ENCODE peak calls at places on chromosomes 6 and 20, in six cellular contexts. P is CD8-positive, alpha-beta T cell; U is AG04449; E is cardiac fibroblast; H is heart left ventricle; K is RWPE1. M is an unnamed sample.

GRCh38 chr6:85684809-85685171 is 42.1 kb upstream of the SYNCRIP start:
- DNase-seq in P (no peak), U (no peak), E (no peak), H (no peak), K (no peak), M (no peak)

GRCh38 chr20:11924923-11925322 is 7.2 kb downstream of the BTBD3 start:
- DNase-seq in P (no peak), U (no peak), E (no peak), H (no peak), K (no peak), M (no peak)

GRCh38 chr6:33490621-33491020 is 36.2 kb downstream of the ZBTB9 start:
- DNase-seq in P (no peak), U (no peak), E (no peak), H (peak), K (no peak), M (no peak)

GRCh38 chr20:32922466-32922865 is 63.7 kb downstream of the EFCAB8 start:
- DNase-seq in P (no peak), U (no peak), E (no peak), H (no peak), K (no peak), M (no peak)

GRCh38 chr6:153947817-153948447 is 91.1 kb upstream of the OPRM1 start:
- DNase-seq in P (no peak), U (no peak), E (peak), H (peak), K (peak), M (no peak)

GRCh38 chr6:2404211-2404929 is 159.0 kb upstream of the GMDS start:
- DNase-seq in P (no peak), U (no peak), E (no peak), H (no peak), K (no peak), M (no peak)

GRCh38 chr6:118306640-118307238 is 241.4 kb upstream of the PLN start:
- DNase-seq in P (no peak), U (no peak), E (no peak), H (no peak), K (no peak), M (no peak)

GRCh38 chr6:1894954-1895353 is 285.2 kb downstream of the FOXC1 start:
- DNase-seq in P (no peak), U (no peak), E (no peak), H (no peak), K (peak), M (no peak)

GRCh38 chr6:146700078-146700686 is 101.4 kb downstream of the ADGB start:
- DNase-seq in P (peak), U (peak), E (peak), H (peak), K (peak), M (peak)

GRCh38 chr6:148565931-148566663 is 180.7 kb upstream of the UST start:
- DNase-seq in P (no peak), U (peak), E (peak), H (no peak), K (peak), M (peak)

GRCh38 chr20:20780127-20780822 is 67.8 kb upstream of the RALGAPA2 start:
- DNase-seq in P (no peak), U (no peak), E (peak), H (no peak), K (peak), M (no peak)

GRCh38 chr6:164928366-164929154 is 380.8 kb downstream of the C6orf118 start:
- DNase-seq in P (no peak), U (no peak), E (no peak), H (no peak), K (no peak), M (no peak)

GRCh38 chr20:24633026-24633425 is 163.6 kb downstream of the SYNDIG1 start:
- DNase-seq in P (no peak), U (no peak), E (no peak), H (no peak), K (peak), M (no peak)

GRCh38 chr6:87045521-87046075 is 49.3 kb downstream of the CGA start:
- DNase-seq in P (no peak), U (no peak), E (no peak), H (no peak), K (no peak), M (no peak)

GRCh38 chr6:16760536-16761468 is at the start of gene ATXN1:
- DNase-seq in P (peak), U (no peak), E (peak), H (peak), K (peak), M (no peak)

GRCh38 chr6:159169557-159170332 is 545 bp downstream of the FNDC1 start:
- DNase-seq in P (no peak), U (no peak), E (peak), H (peak), K (no peak), M (no peak)

GRCh38 chr6:34771727-34772126 is 14.4 kb downstream of the SNRPC start:
- DNase-seq in P (no peak), U (peak), E (peak), H (no peak), K (no peak), M (peak)

GRCh38 chr6:112065426-112065986 is 11.6 kb downstream of the CCN6 start:
- DNase-seq in P (no peak), U (no peak), E (no peak), H (no peak), K (no peak), M (no peak)

GRCh38 chr20:32893878-32894483 is 35.3 kb downstream of the EFCAB8 start:
- DNase-seq in P (no peak), U (no peak), E (peak), H (no peak), K (no peak), M (no peak)

GRCh38 chr20:37651932-37652331 is 41.9 kb upstream of the CTNNBL1 start:
- DNase-seq in P (no peak), U (no peak), E (peak), H (peak), K (peak), M (no peak)

GRCh38 chr6:127924440-127924839 is 23.6 kb upstream of the THEMIS start:
- DNase-seq in P (no peak), U (no peak), E (no peak), H (no peak), K (peak), M (no peak)

GRCh38 chr6:15911753-15912504 is 217.0 kb upstream of the MYLIP start:
- DNase-seq in P (no peak), U (no peak), E (no peak), H (no peak), K (no peak), M (no peak)

GRCh38 chr6:96116674-96117073 is 100.9 kb downstream of the FUT9 start:
- DNase-seq in P (no peak), U (no peak), E (no peak), H (no peak), K (no peak), M (no peak)

GRCh38 chr20:49230575-49231211 is 11.5 kb downstream of the DDX27 start:
- DNase-seq in P (no peak), U (no peak), E (peak), H (peak), K (no peak), M (no peak)

GRCh38 chr20:50561379-50562078 is 51.3 kb downstream of the PTPN1 start:
- DNase-seq in P (no peak), U (peak), E (peak), H (no peak), K (peak), M (peak)

GRCh38 chr6:42923656-42924055 is 5.6 kb upstream of the CNPY3 start:
- DNase-seq in P (no peak), U (no peak), E (peak), H (no peak), K (no peak), M (no peak)

GRCh38 chr6:37033255-37033654 is 27.8 kb downstream of the FGD2 start:
- DNase-seq in P (no peak), U (no peak), E (no peak), H (no peak), K (no peak), M (no peak)
- TF ChIP-seq CTCF in P (no peak), U (no peak), E (no peak), H (no peak), K (no peak), M (no peak)

DNA sequence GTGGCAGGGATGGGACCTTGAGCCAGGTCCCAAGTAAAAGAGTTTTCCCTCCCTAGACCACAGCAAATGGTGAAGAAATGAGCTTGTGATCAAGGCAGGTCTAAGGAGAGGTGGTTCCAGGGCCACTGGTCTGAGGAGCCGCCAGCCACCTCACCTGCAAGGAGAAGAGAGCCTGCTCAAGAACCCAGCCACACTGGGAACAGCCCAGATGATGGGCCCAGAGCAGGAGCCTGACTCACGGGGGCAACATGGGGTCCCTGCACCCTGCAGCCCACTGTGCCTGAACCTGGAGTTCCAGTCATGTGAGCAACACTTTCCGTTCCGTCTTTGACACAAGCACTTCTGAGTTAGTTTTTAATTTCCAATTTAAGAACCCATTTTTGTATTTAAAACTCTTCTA is 204.5 kb upstream of the CDH4 start:
- DNase-seq in P (no peak), U (no peak), E (no peak), H (no peak), K (no peak), M (no peak)
- TF ChIP-seq CTCF in P (no peak), U (no peak), E (no peak), H (no peak), K (no peak), M (no peak)

GRCh38 chr20:62407221-62407992 is at the start of gene CABLES2:
- DNase-seq in P (peak), U (peak), E (peak), H (peak), K (peak), M (peak)
- TF ChIP-seq CTCF in P (no peak), U (no peak), E (no peak), H (no peak), K (peak), M (no peak)

GRCh38 chr6:140101367-140101766 is 726.9 kb upstream of the CITED2 start:
- DNase-seq in P (no peak), U (peak), E (peak), H (peak), K (no peak), M (no peak)
- TF ChIP-seq CTCF in P (no peak), U (no peak), E (no peak), H (no peak), K (no peak), M (no peak)

DNA sequence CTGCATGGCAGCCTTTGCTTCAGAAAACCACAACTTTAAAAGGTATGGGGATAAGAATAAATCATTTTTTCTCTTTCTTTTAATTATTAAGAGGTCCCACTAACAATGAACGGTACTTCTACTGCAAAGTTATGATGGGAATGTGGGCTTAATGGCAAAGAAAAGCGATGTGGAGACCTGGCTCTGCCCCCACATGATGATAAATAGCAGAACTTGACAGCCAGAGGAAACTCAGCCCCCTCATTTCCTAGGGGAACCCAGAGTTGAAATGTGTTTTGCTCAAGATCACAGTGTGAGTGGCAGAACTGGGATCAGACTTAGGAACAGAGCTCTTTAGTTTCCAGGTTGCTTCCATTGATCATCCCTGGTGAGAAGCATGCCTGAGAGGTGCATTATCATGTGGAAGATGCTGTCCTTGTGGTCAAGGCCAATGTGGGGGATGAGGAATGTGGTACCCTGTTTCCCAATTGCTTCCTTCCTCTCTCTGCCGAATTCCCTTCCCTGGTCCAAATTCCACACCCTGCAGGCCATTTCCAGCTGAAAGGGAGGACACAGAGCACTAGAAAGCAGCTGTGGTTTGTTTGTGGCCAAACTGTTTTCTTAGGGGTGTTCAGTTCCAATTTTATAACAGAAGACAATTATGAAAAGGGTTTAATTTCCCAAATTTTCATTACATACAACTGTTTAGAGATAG is 65.9 kb downstream of the BACH2 start:
- DNase-seq in P (no peak), U (no peak), E (peak), H (no peak), K (no peak), M (no peak)
- TF ChIP-seq CTCF in P (no peak), U (no peak), E (no peak), H (no peak), K (no peak), M (no peak)

GRCh38 chr20:60268502-60268901 is 310.3 kb downstream of the CDH26 start:
- DNase-seq in P (no peak), U (no peak), E (no peak), H (no peak), K (peak), M (no peak)

GRCh38 chr20:60270341-60270740 is 312.1 kb downstream of the CDH26 start:
- DNase-seq in P (no peak), U (no peak), E (no peak), H (no peak), K (no peak), M (no peak)

GRCh38 chr20:60272790-60273189 is 314.6 kb downstream of the CDH26 start:
- DNase-seq in P (no peak), U (no peak), E (no peak), H (no peak), K (no peak), M (no peak)

GRCh38 chr20:60269571-60270162 is 311.4 kb downstream of the CDH26 start:
- DNase-seq in P (no peak), U (no peak), E (no peak), H (no peak), K (no peak), M (no peak)

DNA sequence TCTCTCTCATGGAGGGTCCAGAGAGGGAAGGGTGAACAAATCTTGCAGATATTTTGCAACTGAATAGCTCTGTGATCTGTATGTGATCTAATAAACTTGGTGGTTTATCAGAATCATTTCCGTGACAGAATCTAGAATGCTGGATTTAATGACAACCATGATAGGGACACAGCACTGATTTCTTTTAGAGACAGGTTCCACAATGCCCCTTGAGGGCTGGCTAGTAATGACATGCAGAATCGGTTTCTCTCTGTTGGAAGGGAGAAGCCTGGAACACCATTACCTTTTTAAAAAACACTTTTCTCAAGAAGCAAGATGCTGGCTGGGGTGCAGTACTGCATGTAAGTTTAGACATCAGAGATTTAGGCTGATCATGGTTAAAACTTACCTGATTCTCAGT is 313.4 kb downstream of the CDH26 start:
- DNase-seq in P (no peak), U (no peak), E (no peak), H (no peak), K (peak), M (no peak)
- TF ChIP-seq CTCF in P (peak), U (peak), E (peak), H (no peak), K (peak), M (peak)

GRCh38 chr6:39841923-39842322 is 49.7 kb downstream of the DAAM2 start:
- DNase-seq in P (no peak), U (no peak), E (no peak), H (no peak), K (no peak), M (no peak)
- TF ChIP-seq CTCF in P (no peak), U (no peak), E (no peak), H (no peak), K (no peak), M (no peak)

DNA sequence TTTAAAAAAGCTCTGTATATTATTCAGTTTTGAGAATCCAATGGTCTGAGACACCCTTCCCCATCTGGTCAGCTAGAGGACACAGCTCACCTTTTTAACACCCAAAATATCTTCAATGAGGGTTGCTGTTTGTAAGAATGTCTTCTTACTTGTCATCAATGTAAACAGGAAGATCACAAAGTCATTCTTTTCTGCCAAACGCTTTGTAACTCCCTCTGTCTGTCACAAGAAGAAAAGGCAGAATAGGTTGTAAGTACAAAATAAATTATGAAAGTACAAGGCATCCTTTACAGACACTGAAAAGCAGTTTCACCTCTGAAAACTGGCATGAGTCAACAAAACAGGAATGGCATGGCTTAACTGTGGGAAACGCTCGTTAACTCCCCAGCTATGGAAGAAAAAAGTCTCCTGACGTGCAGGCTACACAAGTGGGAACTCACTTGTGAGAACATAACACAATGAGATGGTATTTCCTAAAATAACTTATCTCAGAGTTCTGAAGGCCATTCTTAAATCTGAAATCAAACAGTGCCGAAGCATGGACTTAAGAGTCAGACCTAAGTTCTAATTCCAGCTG is 42.7 kb downstream of the TRPC4AP start:
- DNase-seq in P (no peak), U (peak), E (no peak), H (no peak), K (no peak), M (no peak)
- TF ChIP-seq CTCF in P (no peak), U (no peak), E (no peak), H (no peak), K (no peak), M (no peak)

DNA sequence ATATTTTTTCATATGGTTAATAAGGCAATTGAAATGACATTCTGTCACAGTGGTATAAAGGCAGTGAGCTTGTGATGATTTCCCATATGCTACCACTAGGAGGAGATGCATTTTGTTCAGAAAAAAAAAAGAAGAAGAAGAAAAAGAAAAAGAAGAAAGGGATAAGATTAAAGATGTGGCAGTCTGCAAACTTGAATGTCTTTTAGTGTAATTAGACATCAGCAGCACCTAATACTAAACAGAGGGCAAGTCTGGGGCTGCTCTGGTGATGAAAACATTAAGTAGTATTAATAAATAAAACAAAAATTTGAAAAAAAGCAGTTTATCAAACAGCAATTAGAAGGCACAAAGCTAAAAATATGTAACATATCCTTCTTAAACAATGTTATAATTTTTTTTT is 95.4 kb upstream of the DEFB112 start:
- DNase-seq in P (no peak), U (no peak), E (no peak), H (no peak), K (no peak), M (no peak)
- TF ChIP-seq CTCF in P (no peak), U (no peak), E (peak), H (no peak), K (peak), M (peak)

GRCh38 chr6:30983439-30983838 is at the start of gene MUC21:
- DNase-seq in P (no peak), U (no peak), E (no peak), H (no peak), K (no peak), M (no peak)

GRCh38 chr6:30985490-30985889 is 2.0 kb downstream of the MUC21 start:
- DNase-seq in P (no peak), U (no peak), E (no peak), H (no peak), K (no peak), M (no peak)

GRCh38 chr6:30979076-30979475 is 4.4 kb upstream of the MUC21 start:
- DNase-seq in P (no peak), U (peak), E (no peak), H (no peak), K (no peak), M (no peak)

GRCh38 chr6:30979690-30980089 is 3.8 kb upstream of the MUC21 start:
- DNase-seq in P (no peak), U (no peak), E (no peak), H (no peak), K (no peak), M (no peak)

DNA sequence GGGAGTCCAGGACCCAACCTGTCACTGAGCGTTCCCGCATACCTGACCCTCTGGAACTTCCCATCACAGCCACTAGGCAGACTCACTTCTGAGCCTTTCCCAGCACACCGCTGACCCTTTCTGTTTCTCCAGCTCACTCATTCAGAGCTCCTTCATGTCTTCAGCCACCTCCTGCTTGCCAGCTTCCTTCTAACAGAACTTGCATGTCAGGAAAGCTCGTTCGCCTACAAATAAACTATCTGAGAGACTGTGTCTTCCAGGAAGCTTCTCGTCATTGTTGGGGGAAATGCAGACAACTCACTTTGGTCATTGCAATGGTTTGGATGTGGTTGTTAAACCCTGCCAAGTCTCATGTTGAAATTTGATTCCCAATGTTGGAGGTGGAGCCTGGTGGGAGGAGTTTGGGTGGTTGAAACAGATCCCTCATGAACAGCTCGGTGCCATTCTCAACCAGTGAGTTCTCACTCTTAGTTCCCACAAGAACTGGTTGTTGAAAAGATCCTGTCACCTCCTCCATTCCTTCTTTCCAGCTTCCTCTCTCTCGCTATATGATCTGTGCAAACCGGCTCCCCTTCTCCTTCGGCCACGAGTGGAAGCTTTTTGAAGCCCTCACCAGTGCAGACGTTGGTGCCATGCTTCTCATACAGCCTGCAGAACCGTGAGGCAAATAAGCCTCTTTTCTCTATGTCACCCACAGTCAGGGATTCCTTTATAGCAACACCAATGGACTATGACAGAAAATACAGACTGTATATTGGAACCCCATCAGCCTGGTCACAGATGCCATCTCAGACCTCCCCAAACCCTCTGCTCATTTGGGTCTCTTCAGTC is 1.4 kb upstream of the MUC21 start:
- DNase-seq in P (no peak), U (peak), E (peak), H (no peak), K (no peak), M (peak)
- TF ChIP-seq CTCF in P (no peak), U (peak), E (peak), H (no peak), K (no peak), M (peak)

M was measured in AG04450.